ENCODE peak calls at places on chromosomes 4 and X, in five cellular contexts. Q is psoas muscle, Z is ureter, C is AG09309, S is cardiac muscle cell. I is an unnamed sample.

GRCh38 chr4:79395883-79396282 is 12.1 kb downstream of the GK2 start:
- DNase-seq in Q (no peak), S (no peak), Z (no peak), C (no peak), I (no peak)

GRCh38 chrX:119529355-119530276 is 35.6 kb downstream of the STEEP1 start:
- DNase-seq in Z (no peak), C (no peak), Q (no peak), S (no peak), I (no peak)

GRCh38 chr4:48193096-48193836 is 59.2 kb upstream of the TXK start:
- DNase-seq in C (no peak), S (no peak), Q (no peak), Z (no peak), I (no peak)

GRCh38 chr4:173835863-173836262 is 305.8 kb upstream of the HAND2 start:
- DNase-seq in S (peak; percentile 74), Z (no peak), Q (no peak), C (peak; percentile 41), I (peak; percentile 17)

GRCh38 chrX:15570145-15570544 is 30.6 kb downstream of the ACE2 start:
- DNase-seq in Z (no peak), C (no peak), Q (no peak), S (no peak), I (no peak)

GRCh38 chrX:15998350-15998749 is 125.0 kb upstream of the GRPR start:
- DNase-seq in S (no peak), C (no peak), Z (no peak), Q (no peak), I (no peak)

GRCh38 chrX:111511477-111511876 is at the start of gene SERTM2:
- DNase-seq in C (no peak), Z (no peak), Q (no peak), S (peak; percentile 83), I (no peak)

GRCh38 chr4:1809754-1810502 is 16.8 kb downstream of the FGFR3 start:
- DNase-seq in C (peak; percentile 1), S (peak; percentile 84), Q (peak; percentile 59), Z (peak; percentile 74), I (no peak)

GRCh38 chr4:100367451-100367850 is 150.4 kb downstream of the EMCN start:
- DNase-seq in Z (no peak), Q (no peak), S (no peak), C (no peak), I (no peak)

GRCh38 chr4:141768954-141769353 is 132.6 kb downstream of the IL15 start:
- DNase-seq in Z (no peak), C (peak; percentile 57), Q (no peak), S (no peak), I (peak; percentile 36)

GRCh38 chrX:68084765-68085164 is 348.5 kb downstream of the OPHN1 start:
- DNase-seq in S (no peak), Q (no peak), C (peak; percentile 31), Z (no peak), I (no peak)

GRCh38 chrX:143854006-143854405 is 29.9 kb upstream of the UBE2NL start:
- DNase-seq in S (no peak), Z (no peak), Q (no peak), C (no peak), I (no peak)

GRCh38 chr4:74540193-74540592 is 95.3 kb downstream of the AREG start:
- DNase-seq in Q (no peak), Z (no peak), C (no peak), S (no peak), I (no peak)

GRCh38 chr4:162727232-162727631 is 439.5 kb downstream of the NAF1 start:
- DNase-seq in Z (no peak), S (no peak), C (no peak), Q (no peak), I (no peak)

GRCh38 chr4:1655676-1656075 is 28.4 kb downstream of the FAM53A start:
- DNase-seq in C (no peak), Q (no peak), Z (no peak), S (no peak), I (no peak)

GRCh38 chr4:57037982-57038604 is 59.4 kb downstream of the POLR2B start:
- DNase-seq in S (peak; percentile 85), C (no peak), Z (peak; percentile 56), Q (peak; percentile 51), I (no peak)

GRCh38 chr4:766152-766515 is 59.8 kb downstream of the CPLX1 start:
- DNase-seq in Z (no peak), C (no peak), S (no peak), Q (peak; percentile 14), I (no peak)

GRCh38 chrX:130718137-130718536 is 184.9 kb downstream of the ENOX2 start:
- DNase-seq in Z (no peak), Q (no peak), S (no peak), C (no peak), I (no peak)

GRCh38 chr4:6548201-6548881 is 26.6 kb upstream of the MAN2B2 start:
- DNase-seq in Q (no peak), Z (no peak), S (peak; percentile 62), C (peak; percentile 2), I (no peak)

GRCh38 chr4:156294577-156294976 is 340.9 kb upstream of the CTSO start:
- DNase-seq in Q (no peak), Z (no peak), S (peak; percentile 49), C (peak; percentile 70), I (peak; percentile 24)

GRCh38 chr4:177554966-177555574 is 112.8 kb upstream of the AGA start:
- DNase-seq in S (peak; percentile 32), Z (no peak), Q (no peak), C (no peak), I (no peak)

GRCh38 chrX:20664774-20665173 is 398.1 kb upstream of the RPS6KA3 start:
- DNase-seq in Q (no peak), Z (no peak), C (no peak), S (peak; percentile 5), I (no peak)

GRCh38 chr4:77172336-77172735 is 15.3 kb downstream of the CCNG2 start:
- DNase-seq in Q (no peak), Z (no peak), C (peak; percentile 94), S (no peak), I (peak; percentile 37)

GRCh38 chr4:79082988-79083387 is 143.8 kb upstream of the PAQR3 start:
- DNase-seq in C (no peak), Q (no peak), S (peak; percentile 60), Z (no peak), I (no peak)

GRCh38 chr4:117574085-117574484 is 460.2 kb upstream of the NDST3 start:
- DNase-seq in C (no peak), Z (no peak), S (no peak), Q (no peak), I (no peak)

GRCh38 chrX:69000857-69001256 is 164.4 kb downstream of the PJA1 start:
- DNase-seq in Z (no peak), C (no peak), S (no peak), Q (no peak), I (no peak)

GRCh38 chr4:99205104-99205979 is 13.7 kb downstream of the ADH6 start:
- DNase-seq in S (peak; percentile 18), C (no peak), Z (no peak), Q (no peak), I (no peak)

GRCh38 chr4:163762756-163763155 is 268.3 kb downstream of the TMA16 start:
- DNase-seq in Q (no peak), C (no peak), S (no peak), Z (no peak), I (no peak)

I was measured in amniotic stem cell.